ENCODE peak calls at places on chromosomes 4 and X, in ten cellular contexts. O is left lung; A is lower lobe of right lung; P is right cardiac atrium; N is omental fat pad; J is activated T-cell treated with anti-CD3 and anti-CD28 coated beads, Interleukin-2, amount 50 U/mL, for 72 hours; T is Right ventricle myocardium superior; V is left cardiac atrium; M is activated CD8-positive, alpha-beta T cell treated with anti-CD3 and anti-CD28 coated beads, Interleukin-2, amount 10 ng/mL, durations not matched to agents 7 days and 5 days; C is foreskin keratinocyte. E is an unnamed sample.

GRCh38 chrX:38891641-38892413 is 90.6 kb downstream of the MID1IP1 start:
- ATAC-seq in O (no peak), A (no peak), P (no peak), N (no peak), J (peak), T (no peak), V (no peak), M (peak), C (no peak), E (no peak)

GRCh38 chrX:43728966-43729365 is 72.9 kb downstream of the MAOA start:
- ATAC-seq in O (no peak), A (no peak), P (no peak), N (no peak), J (no peak), T (no peak), V (no peak), M (no peak), C (no peak), E (no peak)

GRCh38 chr4:168857546-168858314 is 152.3 kb downstream of the CBR4 start:
- ATAC-seq in O (no peak), A (no peak), P (no peak), N (no peak), J (no peak), T (no peak), V (no peak), M (no peak), C (no peak), E (no peak)

GRCh38 chr4:26724522-26724921 is 136.1 kb upstream of the STIM2 start:
- ATAC-seq in O (no peak), A (no peak), P (no peak), N (no peak), J (no peak), T (no peak), V (no peak), M (no peak), C (no peak), E (no peak)

GRCh38 chr4:124044867-124045266 is 648.3 kb downstream of the SPRY1 start:
- ATAC-seq in O (no peak), A (no peak), P (peak), N (no peak), J (no peak), T (no peak), V (no peak), M (no peak), C (peak), E (no peak)

GRCh38 chrX:16039363-16039762 is 84.0 kb upstream of the GRPR start:
- ATAC-seq in O (no peak), A (no peak), P (no peak), N (no peak), J (peak), T (no peak), V (no peak), M (no peak), C (no peak), E (no peak)

GRCh38 chr4:148814030-148814429 is 371.8 kb upstream of the NR3C2 start:
- ATAC-seq in O (peak), A (no peak), P (no peak), N (no peak), J (no peak), T (no peak), V (no peak), M (no peak), C (peak), E (no peak)

GRCh38 chr4:148355442-148356123 is 86.6 kb downstream of the NR3C2 start:
- ATAC-seq in O (no peak), A (no peak), P (peak), N (no peak), J (peak), T (no peak), V (no peak), M (no peak), C (no peak), E (peak)

GRCh38 chrX:39338583-39338982 is 537.3 kb downstream of the MID1IP1 start:
- ATAC-seq in O (no peak), A (no peak), P (no peak), N (no peak), J (no peak), T (no peak), V (no peak), M (no peak), C (no peak), E (no peak)

GRCh38 chr4:185309770-185310169 is 86.0 kb downstream of the LRP2BP start:
- ATAC-seq in O (no peak), A (no peak), P (no peak), N (no peak), J (no peak), T (no peak), V (no peak), M (no peak), C (no peak), E (no peak)

GRCh38 chrX:402857-403256 is 16.1 kb upstream of the PPP2R3B start:
- ATAC-seq in O (no peak), A (no peak), P (no peak), N (no peak), J (no peak), T (no peak), V (no peak), M (no peak), C (no peak), E (no peak)

GRCh38 chr4:119728692-119729593 is 100.3 kb upstream of the PDE5A start:
- ATAC-seq in O (no peak), A (no peak), P (no peak), N (no peak), J (no peak), T (no peak), V (no peak), M (no peak), C (no peak), E (no peak)

GRCh38 chr4:41981456-41981855 is at the start of gene DCAF4L1:
- ATAC-seq in O (no peak), A (no peak), P (no peak), N (no peak), J (no peak), T (no peak), V (no peak), M (no peak), C (no peak), E (no peak)

GRCh38 chr4:37244583-37245390 is at the start of gene NWD2:
- ATAC-seq in O (peak), A (peak), P (no peak), N (peak), J (no peak), T (no peak), V (peak), M (no peak), C (peak), E (no peak)

GRCh38 chr4:74118600-74119351 is 19.8 kb upstream of the CXCL2 start:
- ATAC-seq in O (no peak), A (no peak), P (no peak), N (no peak), J (no peak), T (no peak), V (no peak), M (no peak), C (no peak), E (no peak)

GRCh38 chr4:114025176-114025777 is 45.8 kb upstream of the ARSJ start:
- ATAC-seq in O (no peak), A (no peak), P (no peak), N (no peak), J (no peak), T (no peak), V (no peak), M (no peak), C (no peak), E (no peak)

GRCh38 chrX:28552882-28553829 is 34.1 kb upstream of the IL1RAPL1 start:
- ATAC-seq in O (no peak), A (no peak), P (no peak), N (no peak), J (no peak), T (no peak), V (no peak), M (no peak), C (no peak), E (no peak)

GRCh38 chrX:56813318-56813837 is 84.3 kb downstream of the NBDY start:
- ATAC-seq in O (peak), A (peak), P (peak), N (peak), J (peak), T (peak), V (peak), M (peak), C (peak), E (peak)

GRCh38 chr4:40557741-40558140 is 71.9 kb downstream of the RBM47 start:
- ATAC-seq in O (no peak), A (no peak), P (no peak), N (peak), J (no peak), T (no peak), V (no peak), M (no peak), C (no peak), E (no peak)

GRCh38 chr4:23333946-23334878 is 555.6 kb downstream of the PPARGC1A start:
- ATAC-seq in O (peak), A (peak), P (peak), N (peak), J (peak), T (peak), V (peak), M (peak), C (peak), E (peak)

GRCh38 chr4:113556382-113557134 is 205.0 kb downstream of the CAMK2D start:
- ATAC-seq in O (peak), A (peak), P (peak), N (no peak), J (no peak), T (peak), V (peak), M (no peak), C (peak), E (no peak)

GRCh38 chr4:60089546-60090273 is 1110.4 kb upstream of the ADGRL3 start:
- ATAC-seq in O (no peak), A (no peak), P (no peak), N (no peak), J (no peak), T (no peak), V (no peak), M (no peak), C (no peak), E (no peak)

GRCh38 chr4:85940131-85940530 is 419.7 kb downstream of the MAPK10 start:
- ATAC-seq in O (no peak), A (no peak), P (no peak), N (no peak), J (no peak), T (no peak), V (no peak), M (no peak), C (no peak), E (no peak)

GRCh38 chrX:49209434-49210251 is 9.7 kb upstream of the SYP start:
- ATAC-seq in O (no peak), A (no peak), P (no peak), N (no peak), J (peak), T (no peak), V (no peak), M (peak), C (peak), E (no peak)

GRCh38 chr4:78552398-78553396 is 1.1 kb downstream of the ANXA3 start:
- ATAC-seq in O (peak), A (peak), P (peak), N (peak), J (no peak), T (no peak), V (no peak), M (no peak), C (peak), E (no peak)

GRCh38 chr4:108210989-108211725 is 42.4 kb upstream of the LEF1 start:
- ATAC-seq in O (no peak), A (no peak), P (no peak), N (no peak), J (peak), T (no peak), V (no peak), M (no peak), C (peak), E (peak)

GRCh38 chr4:123356914-123357313 is 39.7 kb upstream of the SPRY1 start:
- ATAC-seq in O (no peak), A (no peak), P (no peak), N (no peak), J (no peak), T (no peak), V (no peak), M (no peak), C (no peak), E (no peak)

GRCh38 chrX:99653352-99653751 is 756.7 kb downstream of the PCDH19 start:
- ATAC-seq in O (no peak), A (no peak), P (no peak), N (no peak), J (no peak), T (no peak), V (no peak), M (no peak), C (no peak), E (no peak)

GRCh38 chr4:132125131-132125530 is 1024.0 kb upstream of the PCDH10 start:
- ATAC-seq in O (no peak), A (no peak), P (no peak), N (no peak), J (no peak), T (no peak), V (no peak), M (no peak), C (no peak), E (no peak)

GRCh38 chrX:1609759-1610158 is 5.1 kb upstream of the ASMT start:
- ATAC-seq in O (no peak), A (peak), P (peak), N (no peak), J (no peak), T (no peak), V (peak), M (no peak), C (no peak), E (no peak)

GRCh38 chr4:137960371-137961050 is 281.6 kb downstream of the SLC7A11 start:
- ATAC-seq in O (peak), A (no peak), P (no peak), N (peak), J (no peak), T (no peak), V (no peak), M (no peak), C (peak), E (no peak)

GRCh38 chrX:103615781-103616180 is 8.0 kb downstream of the TCEAL3 start:
- ATAC-seq in O (no peak), A (no peak), P (no peak), N (no peak), J (no peak), T (no peak), V (no peak), M (no peak), C (no peak), E (no peak)

GRCh38 chrX:49901068-49901467 is 21.3 kb upstream of the CLCN5 start:
- ATAC-seq in O (no peak), A (no peak), P (no peak), N (no peak), J (no peak), T (no peak), V (no peak), M (no peak), C (no peak), E (no peak)

GRCh38 chr4:123077330-123077729 is 154.9 kb upstream of the NUDT6 start:
- ATAC-seq in O (no peak), A (no peak), P (no peak), N (no peak), J (no peak), T (no peak), V (no peak), M (no peak), C (no peak), E (no peak)